ENCODE peak calls at places on chromosomes 6 and 20, in eight cellular contexts. J is suprapubic skin, L is stomach, K is prostate gland, A is GM12878, V is HepG2, R is HCT116, F is transverse colon. Y is an unnamed sample. For H3K4me1, the result is how much of the 10 kb centered on the place peaks cover.

GRCh38 chr6:63565058-63565726 is 7.1 kb upstream of the LOC128125822 start:
- DNase-seq in K (no peak), F (peak), R (no peak), A (no peak), L (no peak), J (no peak), V (peak), Y (no peak)

GRCh38 chr6:38058022-38058421 is 238.5 kb downstream of the ZFAND3 start:
- DNase-seq in A (peak), R (peak), F (no peak), L (no peak), K (no peak), V (peak), J (no peak), Y (no peak)

GRCh38 chr20:6718660-6719059 is 48.8 kb upstream of the BMP2 start:
- DNase-seq in R (no peak), A (no peak), V (no peak), J (no peak), F (no peak), L (no peak), K (no peak), Y (no peak)

GRCh38 chr20:44618318-44618731 is 33.2 kb downstream of the ADA start:
- DNase-seq in F (peak), L (peak), J (peak), V (no peak), R (no peak), A (no peak), K (peak), Y (peak)

GRCh38 chr6:151027936-151028838 is 162.7 kb downstream of the MTHFD1L start:
- DNase-seq in A (no peak), J (no peak), K (no peak), L (no peak), V (no peak), R (no peak), F (no peak), Y (no peak)

GRCh38 chr6:110681543-110682459 is 133.5 kb downstream of the CDK19 start:
- DNase-seq in A (no peak), J (no peak), V (peak), K (no peak), L (no peak), R (no peak), F (no peak), Y (no peak)

GRCh38 chr6:71473908-71474307 is 185.3 kb downstream of the OGFRL1 start:
- DNase-seq in L (no peak), A (no peak), V (no peak), J (peak), F (peak), R (no peak), K (no peak), Y (no peak)

GRCh38 chr20:25078662-25079061 is 3.3 kb downstream of the VSX1 start:
- DNase-seq in R (no peak), V (no peak), K (no peak), L (peak), A (no peak), J (no peak), F (no peak), Y (no peak)

GRCh38 chr20:32252189-32252588 is 25.3 kb upstream of the KIF3B start:
- DNase-seq in K (no peak), R (no peak), J (no peak), F (no peak), A (no peak), V (no peak), L (no peak), Y (peak)

GRCh38 chr6:44201638-44202303 is 15.0 kb upstream of the MYMX start:
- DNase-seq in K (peak), F (no peak), R (no peak), A (no peak), V (no peak), J (no peak), L (no peak), Y (no peak)

GRCh38 chr20:21395666-21396044 is 1.7 kb downstream of the NKX2-4 start:
- DNase-seq in A (no peak), L (no peak), V (no peak), K (no peak), J (no peak), R (no peak), F (no peak), Y (no peak)

GRCh38 chr6:121951918-121952379 is 447.5 kb upstream of the HSF2 start:
- DNase-seq in A (no peak), L (no peak), F (no peak), R (no peak), V (no peak), J (no peak), K (peak), Y (peak)

GRCh38 chr6:166629628-166630027 is 2.6 kb upstream of the RPS6KA2 start:
- DNase-seq in J (no peak), A (no peak), F (no peak), R (no peak), K (no peak), V (no peak), L (no peak), Y (no peak)

GRCh38 chr6:125165256-125165655 is 11.7 kb downstream of the TPD52L1 start:
- DNase-seq in V (no peak), L (no peak), F (no peak), R (no peak), K (no peak), J (no peak), A (no peak), Y (no peak)

DNA sequence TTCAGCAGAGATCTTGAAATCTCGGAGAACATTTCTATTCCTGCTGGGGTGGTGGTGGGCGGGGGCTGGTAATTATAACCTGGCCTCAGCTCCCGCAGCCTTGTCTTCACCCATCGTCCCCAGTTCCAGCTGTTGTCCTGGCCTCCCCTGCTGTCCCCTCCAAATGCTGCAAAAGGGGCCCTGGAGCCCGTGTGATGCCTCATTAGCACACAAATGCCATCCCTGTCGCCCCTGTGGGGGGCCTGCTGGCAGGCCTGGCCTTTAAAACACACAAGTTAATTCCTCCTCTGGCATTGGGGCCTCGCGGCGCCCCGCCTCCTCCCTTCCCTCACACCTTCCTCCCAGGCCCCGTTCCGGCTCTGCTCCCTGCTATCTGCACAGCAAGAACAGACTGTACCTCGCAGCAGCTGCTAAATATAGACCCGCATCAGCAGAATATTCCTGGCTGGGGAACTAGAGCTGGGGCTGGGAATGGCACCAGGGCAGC is 85.7 kb downstream of the CDH22 start:
- DNase-seq in K (peak), L (peak), V (no peak), F (no peak), J (no peak), A (no peak), R (no peak), Y (no peak)
- TF ChIP-seq POLR2A in K (no peak), L (no peak), V (no peak), F (no peak), J (no peak), A (no peak), R (no peak), Y (no peak)

GRCh38 chr6:108735991-108736345 is 112.3 kb upstream of the ARMC2 start:
- DNase-seq in R (peak), K (no peak), J (no peak), F (peak), V (no peak), A (no peak), L (peak), Y (no peak)
- H3K4me1 ChIP-seq in R (half or more), K (under half), J (under half), F (under half), V (half or more), A (under half), L (under half), Y (under half)

GRCh38 chr6:30685157-30685976 is 1.1 kb downstream of the PPP1R18 start:
- DNase-seq in R (no peak), V (no peak), A (no peak), K (no peak), F (peak), L (no peak), J (no peak), Y (peak)
- TF ChIP-seq POLR2AphosphoS5 in R (no peak), V (no peak), A (no peak), K (no peak), F (no peak), L (no peak), J (no peak), Y (no peak)

GRCh38 chr6:4021133-4021861 is 57.6 kb downstream of the FAM217A start:
- DNase-seq in A (peak), F (peak), K (peak), J (peak), L (peak), R (peak), V (peak), Y (peak)

GRCh38 chr6:4020822-4021132 is 58.2 kb downstream of the FAM217A start:
- DNase-seq in R (no peak), V (no peak), J (no peak), K (no peak), F (no peak), A (no peak), L (no peak), Y (no peak)

GRCh38 chr6:4017847-4018193 is 61.1 kb downstream of the FAM217A start:
- DNase-seq in A (no peak), F (no peak), R (peak), K (no peak), L (no peak), V (peak), J (no peak), Y (no peak)

GRCh38 chr6:4017058-4017457 is 61.9 kb downstream of the FAM217A start:
- DNase-seq in A (no peak), V (no peak), F (no peak), R (no peak), L (no peak), K (no peak), J (no peak), Y (no peak)

GRCh38 chr6:4018194-4019111 is 60.5 kb downstream of the FAM217A start:
- DNase-seq in L (peak), K (peak), F (peak), V (peak), A (peak), J (peak), R (peak), Y (peak)
- TF ChIP-seq POLR2A in L (no peak), K (peak), F (peak), V (peak), A (peak), J (peak), R (no peak), Y (peak)

DNA sequence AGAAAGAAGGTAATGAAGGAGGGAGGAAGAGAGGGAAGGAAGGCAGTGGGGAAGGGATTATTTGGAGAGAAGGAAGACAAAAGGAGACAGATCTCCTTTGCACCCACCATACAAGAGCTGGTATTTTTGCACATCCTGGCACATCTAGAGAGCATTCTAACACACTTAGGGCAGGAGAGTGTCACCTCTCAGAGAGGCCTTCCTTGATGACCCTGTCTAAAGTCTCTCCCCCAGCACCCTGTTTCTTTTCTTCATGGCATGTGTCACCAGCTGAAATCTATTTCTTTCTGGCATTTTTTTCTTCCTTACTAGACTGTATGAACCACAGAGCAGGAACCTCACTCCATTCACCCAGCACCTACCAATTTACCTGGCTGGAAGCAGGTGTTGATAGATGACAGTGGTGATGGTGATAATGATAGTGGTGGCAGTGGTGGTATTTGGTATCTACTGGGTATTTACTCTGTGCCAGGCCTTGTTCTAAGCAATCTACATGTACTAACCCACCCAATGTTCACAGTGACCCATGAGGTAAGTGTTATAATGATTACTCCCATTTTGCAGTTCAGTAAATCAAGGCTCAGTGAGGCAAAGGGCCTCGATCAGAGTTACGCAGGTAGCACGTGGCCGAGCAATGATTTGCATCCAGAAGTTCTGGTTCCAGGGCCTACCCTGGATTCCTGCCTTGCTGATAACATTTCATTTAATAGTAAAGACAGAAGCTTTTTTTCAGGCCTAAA is 131.8 kb downstream of the NFATC2 start:
- DNase-seq in F (no peak), V (no peak), L (no peak), K (no peak), A (no peak), J (no peak), R (no peak), Y (no peak)
- H3K4me1 ChIP-seq in F (under half), V (under half), L (under half), K (under half), A (under half), J (under half), R (under half), Y (under half)

GRCh38 chr6:17932362-17932852 is 55.0 kb downstream of the KIF13A start:
- DNase-seq in F (no peak), V (peak), L (no peak), J (peak), R (no peak), A (no peak), K (no peak), Y (no peak)
- TF ChIP-seq POLR2AphosphoS5 in F (no peak), V (no peak), L (peak), J (no peak), R (no peak), A (no peak), K (no peak), Y (no peak)

DNA sequence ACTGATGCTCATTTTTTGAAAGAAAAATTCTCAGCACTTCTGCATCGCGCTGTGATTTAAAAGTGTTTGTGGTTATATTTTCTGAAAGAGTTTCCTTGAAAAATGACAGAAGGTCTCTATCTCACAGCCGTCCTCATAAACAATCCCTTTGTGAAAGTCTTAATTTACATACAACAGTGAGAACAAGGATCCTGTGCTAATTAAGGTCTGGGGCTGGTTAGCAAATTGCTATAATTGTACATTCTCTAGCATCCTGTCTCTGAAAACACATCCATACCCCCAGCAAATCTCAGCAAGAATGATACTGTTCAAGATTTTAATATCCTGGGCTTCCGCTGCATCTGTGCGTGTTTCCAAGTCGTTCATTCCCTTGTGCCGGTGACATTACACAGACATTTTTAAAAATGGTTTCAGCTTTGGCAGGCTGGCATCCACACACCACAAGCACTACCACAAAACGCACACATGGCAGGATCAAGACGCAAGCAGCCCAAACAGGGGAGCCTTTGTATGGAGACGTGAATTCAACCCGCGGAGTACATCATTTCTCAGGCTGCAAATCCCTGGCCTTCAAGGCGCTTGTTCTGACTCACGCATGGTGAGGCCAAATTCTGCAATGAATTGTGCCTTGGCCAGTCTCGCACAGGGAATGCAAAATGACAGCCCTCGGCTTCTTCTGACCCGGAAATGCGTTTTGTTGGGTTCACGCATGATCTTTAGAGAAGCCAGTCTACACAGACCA is 20.3 kb downstream of the ZMYND8 start:
- DNase-seq in F (peak), V (no peak), L (no peak), R (no peak), A (no peak), K (no peak), J (peak), Y (peak)
- TF ChIP-seq POLR2A in F (no peak), V (no peak), L (no peak), R (no peak), A (no peak), K (no peak), J (no peak), Y (no peak)